ENCODE peak calls at places on chromosomes 2 and 18, in six cellular contexts. H is astrocyte of the spinal cord, P is psoas muscle, L is GM20000, K is AG04450, J is pancreas. Z is an unnamed sample.

GRCh38 chr2:178927173-178927572 is 120.0 kb upstream of the TTN start:
- DNase-seq in J (no peak), K (no peak), L (peak), P (no peak), H (no peak), Z (no peak)

GRCh38 chr2:28400434-28400833 is 7.8 kb downstream of the FOSL2 start:
- DNase-seq in K (no peak), J (no peak), L (no peak), H (no peak), P (no peak), Z (no peak)

GRCh38 chr2:233409286-233409991 is 55.1 kb downstream of the DGKD start:
- DNase-seq in J (no peak), H (no peak), K (no peak), L (no peak), P (no peak), Z (peak)

GRCh38 chr2:158761626-158762025 is 33.5 kb upstream of the DAPL1 start:
- DNase-seq in J (no peak), P (no peak), H (peak), L (no peak), K (no peak), Z (no peak)

GRCh38 chr2:74602553-74603281 is 45.4 kb downstream of the M1AP start:
- DNase-seq in J (no peak), H (peak), P (no peak), L (no peak), K (no peak), Z (no peak)

GRCh38 chr2:3126171-3126685 is 251.4 kb downstream of the EIPR1 start:
- DNase-seq in L (no peak), P (no peak), H (no peak), K (no peak), J (no peak), Z (no peak)

GRCh38 chr2:31675485-31675901 is 94.8 kb upstream of the SRD5A2 start:
- DNase-seq in L (no peak), P (no peak), K (no peak), J (peak), H (no peak), Z (peak)

GRCh38 chr18:50277935-50278334 is 3.4 kb downstream of the MBD1 start:
- DNase-seq in K (no peak), H (peak), P (no peak), L (no peak), J (no peak), Z (no peak)

GRCh38 chr18:2656237-2657042 is 914 bp downstream of the SMCHD1 start:
- DNase-seq in H (peak), L (peak), P (peak), K (no peak), J (peak), Z (peak)

GRCh38 chr2:176999331-176999730 is 213.3 kb upstream of the HNRNPA3 start:
- DNase-seq in K (no peak), L (peak), H (peak), P (no peak), J (no peak), Z (no peak)

GRCh38 chr18:45009766-45010165 is 329.1 kb downstream of the SETBP1 start:
- DNase-seq in H (peak), P (no peak), J (peak), L (no peak), K (no peak), Z (no peak)

GRCh38 chr2:215998636-215999035 is 14.7 kb downstream of the MREG start:
- DNase-seq in J (no peak), H (no peak), L (no peak), K (no peak), P (no peak), Z (no peak)

GRCh38 chr2:28993211-28993960 is 12.3 kb downstream of the TOGARAM2 start:
- DNase-seq in J (peak), P (no peak), K (no peak), H (no peak), L (no peak), Z (peak)

GRCh38 chr18:48460929-48461583 is 51.9 kb upstream of the ZBTB7C start:
- DNase-seq in J (no peak), K (no peak), H (peak), L (no peak), P (no peak), Z (no peak)

GRCh38 chr2:43192039-43192438 is 34.4 kb downstream of the ZFP36L2 start:
- DNase-seq in L (no peak), K (no peak), H (no peak), J (no peak), P (no peak), Z (no peak)

GRCh38 chr2:20352230-20353216 is 1.9 kb upstream of the PUM2 start:
- DNase-seq in P (no peak), J (no peak), H (no peak), K (no peak), L (no peak), Z (no peak)

GRCh38 chr2:239122711-239123110 is 274.8 kb downstream of the TWIST2 start:
- DNase-seq in P (no peak), L (no peak), J (no peak), K (no peak), H (no peak), Z (no peak)

GRCh38 chr18:76374330-76375281 is 120.4 kb downstream of the ZNF516 start:
- DNase-seq in L (peak), K (no peak), J (no peak), H (no peak), P (no peak), Z (no peak)

GRCh38 chr2:63692002-63692606 is 103.3 kb downstream of the MDH1 start:
- DNase-seq in J (no peak), H (peak), L (peak), K (no peak), P (no peak), Z (no peak)

GRCh38 chr2:96397756-96398525 is 62.4 kb downstream of the NCAPH start:
- DNase-seq in H (no peak), L (no peak), K (no peak), J (no peak), P (no peak), Z (no peak)

GRCh38 chr2:118310878-118311442 is 222.7 kb downstream of the INSIG2 start:
- DNase-seq in K (no peak), L (no peak), P (peak), H (peak), J (no peak), Z (no peak)

GRCh38 chr2:58428286-58428552 is 187.1 kb upstream of the FANCL start:
- DNase-seq in P (no peak), K (no peak), H (no peak), J (no peak), L (peak), Z (no peak)

GRCh38 chr2:240585101-240585500 is 1.4 kb upstream of the CAPN10 start:
- DNase-seq in J (no peak), H (no peak), K (no peak), L (peak), P (peak), Z (peak)

GRCh38 chr2:167215595-167215994 is 327.3 kb downstream of the XIRP2 start:
- DNase-seq in K (no peak), P (no peak), J (peak), H (no peak), L (no peak), Z (no peak)

GRCh38 chr2:64296695-64297346 is 152.6 kb upstream of the PELI1 start:
- DNase-seq in P (no peak), H (no peak), J (no peak), K (no peak), L (no peak), Z (no peak)

GRCh38 chr2:109614715-109615636 is 812 bp downstream of the SOWAHC start:
- DNase-seq in P (peak), J (peak), L (no peak), H (no peak), K (no peak), Z (peak)

GRCh38 chr2:120323214-120323613 is 22.7 kb upstream of the INHBB start:
- DNase-seq in P (peak), J (peak), L (no peak), K (no peak), H (no peak), Z (no peak)

GRCh38 chr2:172968061-172968469 is 107.6 kb upstream of the MAP3K20 start:
- DNase-seq in L (no peak), K (peak), J (peak), H (peak), P (peak), Z (no peak)

GRCh38 chr18:54192900-54193299 is 31.6 kb downstream of the MBD2 start:
- DNase-seq in P (no peak), L (no peak), K (no peak), J (no peak), H (no peak), Z (no peak)

GRCh38 chr2:72263043-72263780 is 115.5 kb upstream of the CYP26B1 start:
- DNase-seq in J (no peak), P (no peak), H (no peak), L (no peak), K (no peak), Z (no peak)

GRCh38 chr2:177783835-177784448 is 288.6 kb downstream of the PDE11A start:
- DNase-seq in J (no peak), P (no peak), L (no peak), H (peak), K (no peak), Z (no peak)

GRCh38 chr2:38586926-38587325 is 15.8 kb downstream of the HNRNPLL start:
- DNase-seq in P (no peak), L (no peak), H (no peak), K (no peak), J (no peak), Z (no peak)

GRCh38 chr2:71129114-71129890 is 727 bp downstream of the MCEE start:
- DNase-seq in J (no peak), H (peak), P (no peak), L (no peak), K (no peak), Z (no peak)

GRCh38 chr18:75161629-75162028 is 47.3 kb downstream of the PTGR3 start:
- DNase-seq in J (no peak), H (no peak), P (peak), K (no peak), L (peak), Z (peak)

GRCh38 chr18:62523631-62524442 is 1.0 kb downstream of the ZCCHC2 start:
- DNase-seq in P (peak), H (peak), K (no peak), J (peak), L (peak), Z (peak)

DNA sequence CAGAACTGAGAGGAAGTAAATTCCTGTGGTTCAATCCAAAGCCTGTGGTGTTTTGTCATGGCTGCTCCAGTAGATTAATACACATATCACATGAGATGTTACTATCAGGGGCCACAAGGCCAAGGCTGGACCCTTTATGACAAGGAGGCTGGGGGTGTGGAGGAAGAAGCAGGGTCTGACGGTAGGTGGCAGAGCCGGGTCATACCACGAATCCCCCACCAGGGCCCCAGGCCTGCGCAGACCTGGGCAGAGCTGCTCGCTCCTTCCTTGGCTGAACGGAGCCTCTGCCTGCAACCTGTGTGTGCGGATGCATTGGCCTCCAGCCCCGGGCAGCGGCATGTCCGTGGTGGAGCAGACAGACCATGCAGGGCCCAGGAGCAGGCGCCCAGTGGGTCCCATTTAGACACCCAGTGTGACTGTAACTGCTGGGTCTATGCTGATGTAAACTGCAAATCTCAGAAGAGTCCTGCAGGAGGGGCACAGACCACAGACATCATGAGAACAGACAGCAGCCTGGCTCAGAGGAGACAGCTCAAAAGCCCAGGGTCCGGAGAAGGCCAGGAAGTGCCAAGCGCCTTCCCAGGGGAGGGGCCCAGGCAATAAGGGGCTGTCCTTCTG is 155.2 kb downstream of the PXDN start:
- DNase-seq in P (no peak), J (no peak), K (no peak), L (no peak), H (no peak), Z (no peak)
- TF ChIP-seq CTCF in P (no peak), J (no peak), K (no peak), L (no peak), H (no peak), Z (no peak)

DNA sequence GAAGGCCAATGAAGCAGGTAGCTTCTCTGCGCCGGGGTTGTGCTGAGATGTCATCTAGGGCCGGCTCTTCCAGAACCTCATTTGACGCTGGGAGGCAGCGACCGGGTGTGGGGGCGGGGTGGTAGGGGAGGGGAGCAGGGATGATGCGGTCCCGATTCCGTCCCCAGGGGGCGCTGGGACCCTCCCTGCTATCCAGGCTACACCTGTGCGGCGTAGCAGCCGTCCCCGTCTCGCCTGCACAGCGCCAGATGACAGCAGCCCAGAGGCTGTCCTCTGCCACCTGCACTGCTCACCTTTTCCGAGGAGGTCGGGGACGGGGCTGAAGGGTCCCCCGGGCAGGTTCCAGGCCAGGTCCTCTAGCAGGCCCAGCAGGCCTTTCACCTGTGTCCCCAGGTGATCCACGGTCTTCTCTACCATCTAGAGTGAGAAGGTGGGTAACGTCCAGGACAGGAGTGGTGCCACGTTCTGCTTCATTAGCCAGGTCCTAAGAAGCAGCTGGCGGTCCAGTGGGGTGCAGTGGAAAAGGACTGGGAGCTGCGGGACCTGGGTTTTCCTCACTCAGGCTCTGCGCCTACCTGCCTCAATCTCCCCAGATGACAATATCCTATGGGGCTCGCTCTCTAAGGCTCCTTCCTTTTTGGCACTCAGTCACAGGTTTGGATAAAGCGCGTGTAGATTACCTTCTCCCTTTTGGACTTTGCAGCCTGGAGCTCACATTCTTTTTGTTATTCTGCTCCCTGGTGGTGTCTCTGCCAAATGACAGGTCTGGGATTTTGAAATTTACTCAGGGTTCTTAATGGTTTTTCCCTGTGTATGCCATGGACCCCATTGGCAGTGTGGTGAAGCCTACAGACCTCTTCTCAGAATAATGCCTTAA is 56.0 kb upstream of the RAB6C start:
- DNase-seq in J (peak), H (peak), K (no peak), P (no peak), L (no peak), Z (no peak)
- TF ChIP-seq CTCF in J (no peak), H (peak), K (peak), P (peak), L (peak), Z (no peak)

GRCh38 chr2:219246559-219246958 is 1.3 kb downstream of the STK16 start:
- DNase-seq in H (no peak), P (no peak), K (no peak), J (no peak), L (no peak), Z (no peak)

GRCh38 chr2:219249203-219249980 is 3.7 kb upstream of the TUBA4B start:
- DNase-seq in J (peak), L (peak), K (peak), H (peak), P (peak), Z (peak)

GRCh38 chr2:219248845-219249202 is 3.5 kb downstream of the STK16 start:
- DNase-seq in L (no peak), J (no peak), H (no peak), P (no peak), K (no peak), Z (no peak)

GRCh38 chr2:219245899-219246230 is 586 bp downstream of the STK16 start:
- DNase-seq in P (no peak), L (no peak), J (no peak), H (no peak), K (no peak), Z (no peak)

GRCh38 chr2:219247678-219248642 is 2.7 kb downstream of the STK16 start:
- DNase-seq in K (no peak), H (no peak), L (no peak), J (no peak), P (no peak), Z (no peak)
- TF ChIP-seq CTCF in K (no peak), H (no peak), L (no peak), J (no peak), P (no peak), Z (no peak)

GRCh38 chr2:229701716-229702115 is 12.6 kb downstream of the DNER start:
- DNase-seq in J (no peak), L (no peak), K (no peak), P (no peak), H (no peak), Z (no peak)
- TF ChIP-seq CTCF in J (no peak), L (no peak), K (no peak), P (no peak), H (no peak), Z (no peak)

GRCh38 chr18:10488022-10488421 is 33.6 kb downstream of the APCDD1 start:
- DNase-seq in P (no peak), K (no peak), L (no peak), H (peak), J (no peak), Z (no peak)

GRCh38 chr18:10495936-10496335 is 29.9 kb upstream of the NAPG start:
- DNase-seq in H (no peak), L (no peak), K (no peak), P (no peak), J (no peak), Z (no peak)

GRCh38 chr18:10487161-10487560 is 32.7 kb downstream of the APCDD1 start:
- DNase-seq in K (no peak), J (no peak), P (no peak), L (no peak), H (no peak), Z (no peak)

GRCh38 chr18:10485475-10485874 is 31.0 kb downstream of the APCDD1 start:
- DNase-seq in H (no peak), K (no peak), J (no peak), L (no peak), P (no peak), Z (no peak)

GRCh38 chr18:10490401-10491289 is 35.2 kb upstream of the NAPG start:
- DNase-seq in H (no peak), J (no peak), L (peak), P (no peak), K (no peak), Z (no peak)
- TF ChIP-seq CTCF in H (no peak), J (no peak), L (peak), P (no peak), K (no peak), Z (no peak)

GRCh38 chr18:42373584-42373983 is 418.6 kb downstream of the PIK3C3 start:
- DNase-seq in L (no peak), K (no peak), H (no peak), J (no peak), P (no peak), Z (no peak)
- TF ChIP-seq CTCF in L (no peak), K (no peak), H (no peak), J (no peak), P (no peak), Z (no peak)

GRCh38 chr2:171166328-171166983 is 5.8 kb upstream of the TLK1 start:
- DNase-seq in J (no peak), H (no peak), P (no peak), L (no peak), K (no peak), Z (no peak)

GRCh38 chr2:171172980-171173542 is 12.4 kb upstream of the TLK1 start:
- DNase-seq in K (no peak), H (no peak), J (no peak), L (no peak), P (no peak), Z (no peak)

GRCh38 chr2:171169333-171169732 is 8.6 kb upstream of the TLK1 start:
- DNase-seq in L (no peak), H (no peak), K (no peak), P (no peak), J (no peak), Z (no peak)

GRCh38 chr2:171167352-171167997 is 6.8 kb upstream of the TLK1 start:
- DNase-seq in K (no peak), H (no peak), P (no peak), J (no peak), L (no peak), Z (no peak)

DNA sequence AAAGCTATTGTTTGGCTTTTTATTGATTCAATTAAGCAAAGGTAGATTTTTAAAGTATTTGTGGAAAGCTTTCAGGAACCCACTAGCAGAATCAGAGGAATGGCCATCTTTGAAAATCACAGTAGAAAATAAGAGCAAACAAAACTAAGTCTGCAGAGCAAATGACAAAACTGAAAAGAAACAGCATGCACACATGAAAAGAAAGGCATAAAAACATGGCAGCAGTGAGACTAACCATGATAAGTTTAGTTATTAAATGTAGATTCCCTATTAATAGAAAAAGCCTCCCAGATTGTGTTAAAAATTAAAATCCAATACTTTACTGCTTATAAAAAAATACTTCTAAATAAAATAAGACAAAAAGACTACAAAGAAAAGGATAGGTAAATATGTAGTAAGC is 9.1 kb upstream of the TLK1 start:
- DNase-seq in K (no peak), P (no peak), J (no peak), L (no peak), H (no peak), Z (no peak)
- TF ChIP-seq CTCF in K (no peak), P (no peak), J (no peak), L (no peak), H (no peak), Z (no peak)

DNA sequence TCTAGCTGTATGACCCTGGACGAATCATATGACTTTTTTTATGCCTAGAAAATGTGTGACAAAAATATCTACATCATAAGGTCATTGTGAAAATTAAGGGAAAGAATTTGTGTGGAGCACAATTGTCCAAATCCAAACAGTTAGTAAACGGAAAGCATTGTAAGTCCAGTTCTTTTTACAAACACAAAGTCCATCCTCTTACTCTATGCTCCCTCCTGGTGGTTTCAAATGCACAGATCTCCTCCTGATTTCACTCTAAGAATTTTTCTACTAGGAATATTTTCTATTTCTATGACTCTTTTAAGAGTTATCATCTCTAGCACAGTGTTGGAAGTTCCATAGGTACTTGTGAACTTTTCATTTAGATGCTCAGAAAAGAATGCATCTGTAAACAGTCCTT is 125.2 kb upstream of the ARL5A start:
- DNase-seq in H (no peak), J (no peak), P (no peak), L (no peak), K (no peak), Z (no peak)
- TF ChIP-seq CTCF in H (no peak), J (no peak), P (no peak), L (no peak), K (no peak), Z (no peak)